ENCODE peak calls at places on chromosomes 11 and 22, in five cellular contexts. One of them, this sample, is unnamed.
A peak's percentile ranks its signal among the peaks of the same experiment; 100 is the strongest.

GRCh38 chr11:1339066-1339675 is 29.7 kb upstream of the TOLLIP start:
- DNase-seq in SK-N-SH: no peak
- DNase-seq in IMR-90: no peak
- DNase-seq in A549: no peak
- DNase-seq in K562: no peak
- DNase-seq in this sample: no peak

GRCh38 chr11:1756024-1756561 is 5.7 kb upstream of the IFITM10 start:
- DNase-seq in SK-N-SH: no peak
- DNase-seq in IMR-90: no peak
- DNase-seq in A549: no peak
- DNase-seq in K562: no peak
- DNase-seq in this sample: no peak

GRCh38 chr22:37545703-37546435 is 14.4 kb upstream of the CDC42EP1 start:
- DNase-seq in SK-N-SH: no peak
- DNase-seq in IMR-90: peak; percentile 90
- DNase-seq in A549: peak; percentile 79
- DNase-seq in K562: peak; percentile 57
- DNase-seq in this sample: no peak

GRCh38 chr11:120306519-120307242 is 18.4 kb upstream of the TLCD5 start:
- DNase-seq in SK-N-SH: no peak
- DNase-seq in IMR-90: peak; percentile 91
- DNase-seq in A549: peak; percentile 31
- DNase-seq in K562: peak; percentile 73
- DNase-seq in this sample: no peak

GRCh38 chr11:70661763-70662501 is 263.6 kb downstream of the CTTN start:
- DNase-seq in SK-N-SH: peak; percentile 92
- DNase-seq in IMR-90: peak; percentile 43
- DNase-seq in A549: no peak
- DNase-seq in K562: no peak
- DNase-seq in this sample: no peak

GRCh38 chr11:70501026-70501901 is 102.9 kb downstream of the CTTN start:
- DNase-seq in SK-N-SH: peak; percentile 84
- DNase-seq in IMR-90: no peak
- DNase-seq in A549: no peak
- DNase-seq in K562: no peak
- DNase-seq in this sample: no peak

GRCh38 chr11:6443269-6444003 is 2.6 kb upstream of the HPX start:
- DNase-seq in SK-N-SH: peak; percentile 78
- DNase-seq in IMR-90: peak; percentile 50
- DNase-seq in A549: peak; percentile 57
- DNase-seq in K562: peak; percentile 76
- DNase-seq in this sample: no peak

GRCh38 chr11:112627588-112628045 is 333.6 kb upstream of the NCAM1 start:
- DNase-seq in SK-N-SH: no peak
- DNase-seq in IMR-90: no peak
- DNase-seq in A549: no peak
- DNase-seq in K562: no peak
- DNase-seq in this sample: peak; percentile 83

GRCh38 chr11:88604255-88604654 is 266.7 kb upstream of the CTSC start:
- DNase-seq in SK-N-SH: no peak
- DNase-seq in IMR-90: peak; percentile 69
- DNase-seq in A549: no peak
- DNase-seq in K562: no peak
- DNase-seq in this sample: no peak

GRCh38 chr11:75341583-75341982 is 9.9 kb downstream of the ARRB1 start:
- DNase-seq in SK-N-SH: no peak
- DNase-seq in IMR-90: no peak
- DNase-seq in A549: no peak
- DNase-seq in K562: no peak
- DNase-seq in this sample: no peak

GRCh38 chr11:76823481-76824028 is 37.2 kb upstream of the ACER3 start:
- DNase-seq in SK-N-SH: no peak
- DNase-seq in IMR-90: peak; percentile 76
- DNase-seq in A549: peak; percentile 91
- DNase-seq in K562: peak; percentile 79
- DNase-seq in this sample: no peak

GRCh38 chr11:46285594-46286033 is 8.2 kb downstream of the CREB3L1 start:
- DNase-seq in SK-N-SH: no peak
- DNase-seq in IMR-90: peak; percentile 75
- DNase-seq in A549: no peak
- DNase-seq in K562: no peak
- DNase-seq in this sample: no peak

GRCh38 chr11:43537831-43538230 is 142.7 kb upstream of the HSD17B12 start:
- DNase-seq in SK-N-SH: no peak
- DNase-seq in IMR-90: no peak
- DNase-seq in A549: no peak
- DNase-seq in K562: no peak
- DNase-seq in this sample: no peak

GRCh38 chr11:6474806-6475500 is 1.2 kb upstream of the TRIM3 start:
- DNase-seq in SK-N-SH: no peak
- DNase-seq in IMR-90: peak; percentile 6
- DNase-seq in A549: no peak
- DNase-seq in K562: no peak
- DNase-seq in this sample: no peak

GRCh38 chr11:108160970-108161566 is 39.7 kb downstream of the ACAT1 start:
- DNase-seq in SK-N-SH: no peak
- DNase-seq in IMR-90: no peak
- DNase-seq in A549: no peak
- DNase-seq in K562: no peak
- DNase-seq in this sample: peak; percentile 36

GRCh38 chr11:2523821-2524391 is 79.1 kb downstream of the KCNQ1 start:
- DNase-seq in SK-N-SH: peak; percentile 19
- DNase-seq in IMR-90: no peak
- DNase-seq in A549: no peak
- DNase-seq in K562: no peak
- DNase-seq in this sample: no peak

GRCh38 chr11:37857726-37858125 is 1259.7 kb upstream of the RAG2 start:
- DNase-seq in SK-N-SH: no peak
- DNase-seq in IMR-90: no peak
- DNase-seq in A549: no peak
- DNase-seq in K562: peak; percentile 9
- DNase-seq in this sample: no peak

GRCh38 chr11:12286606-12287005 is 90.8 kb upstream of the PARVA start:
- DNase-seq in SK-N-SH: no peak
- DNase-seq in IMR-90: no peak
- DNase-seq in A549: no peak
- DNase-seq in K562: no peak
- DNase-seq in this sample: no peak

GRCh38 chr11:65791719-65792213 is 4.9 kb downstream of the OVOL1 start:
- DNase-seq in SK-N-SH: peak; percentile 33
- DNase-seq in IMR-90: no peak
- DNase-seq in A549: no peak
- DNase-seq in K562: no peak
- DNase-seq in this sample: peak; percentile 73

GRCh38 chr11:29734287-29734686 is 282.5 kb downstream of the KCNA4 start:
- DNase-seq in SK-N-SH: no peak
- DNase-seq in IMR-90: no peak
- DNase-seq in A549: no peak
- DNase-seq in K562: no peak
- DNase-seq in this sample: no peak

GRCh38 chr22:44648821-44649566 is 53.0 kb upstream of the PRR5 start:
- DNase-seq in SK-N-SH: peak; percentile 19
- DNase-seq in IMR-90: peak; percentile 98
- DNase-seq in A549: no peak
- DNase-seq in K562: no peak
- DNase-seq in this sample: no peak

GRCh38 chr11:450809-451451 is 851 bp downstream of the PTDSS2 start:
- DNase-seq in SK-N-SH: peak; percentile 69
- DNase-seq in IMR-90: peak; percentile 66
- DNase-seq in A549: peak; percentile 66
- DNase-seq in K562: peak; percentile 45
- DNase-seq in this sample: no peak

DNA sequence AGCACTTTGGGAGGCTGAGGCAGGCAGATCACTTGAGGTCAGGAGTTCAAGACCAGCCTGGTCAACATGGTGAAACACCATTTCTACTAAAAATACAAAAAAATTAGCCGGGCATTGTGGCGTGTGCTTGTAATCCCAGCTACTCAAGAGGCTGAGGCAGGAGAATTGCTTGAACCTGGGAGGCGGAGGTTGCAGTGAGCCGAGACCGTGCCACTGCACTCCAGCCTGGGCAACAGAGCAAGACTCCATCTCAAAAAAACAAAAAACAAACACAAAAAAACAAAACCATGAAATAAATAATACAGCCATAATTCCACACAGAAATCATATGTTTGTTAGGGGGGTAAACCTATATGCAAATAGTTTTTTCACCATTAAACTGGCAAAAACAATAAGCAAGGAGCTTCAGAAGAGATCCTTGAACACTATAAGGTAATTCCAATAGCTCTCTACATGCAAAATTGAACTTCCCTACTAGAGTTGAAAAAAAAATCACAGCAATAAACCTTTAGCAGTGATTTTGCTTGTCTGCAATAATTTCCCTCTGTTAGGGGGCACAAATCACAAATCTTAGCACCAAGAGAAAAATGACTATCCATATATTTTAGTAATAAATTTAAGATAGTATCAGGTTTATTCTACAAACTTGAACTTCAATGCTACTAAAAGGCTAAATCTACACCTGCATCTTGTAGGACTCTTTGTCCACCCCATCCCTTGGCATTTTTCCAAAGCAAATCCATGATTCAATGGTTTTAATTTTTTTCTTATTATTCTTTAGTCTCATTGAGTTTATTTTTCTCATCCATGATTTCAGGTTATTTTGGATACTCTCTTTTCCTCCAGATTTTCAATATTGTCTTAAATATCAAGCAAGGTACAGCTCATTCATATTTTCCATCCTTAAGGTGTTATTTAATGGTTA is 3.9 kb downstream of the CSTF3 start:
- DNase-seq in SK-N-SH: no peak
- DNase-seq in IMR-90: no peak
- DNase-seq in A549: no peak
- DNase-seq in K562: no peak
- DNase-seq in this sample: no peak
- TF ChIP-seq RCOR1 in SK-N-SH: no peak
- TF ChIP-seq RCOR1 in IMR-90: no peak
- TF ChIP-seq RCOR1 in A549: no peak
- TF ChIP-seq RCOR1 in K562: no peak
- TF ChIP-seq RCOR1 in this sample: no peak

GRCh38 chr11:134583397-134583990 is 171.5 kb upstream of the B3GAT1 start:
- DNase-seq in SK-N-SH: no peak
- DNase-seq in IMR-90: no peak
- DNase-seq in A549: no peak
- DNase-seq in K562: no peak
- DNase-seq in this sample: no peak

GRCh38 chr11:134586726-134587125 is 174.7 kb upstream of the B3GAT1 start:
- DNase-seq in SK-N-SH: no peak
- DNase-seq in IMR-90: no peak
- DNase-seq in A549: no peak
- DNase-seq in K562: no peak
- DNase-seq in this sample: no peak

GRCh38 chr11:134585666-134586285 is 173.7 kb upstream of the B3GAT1 start:
- DNase-seq in SK-N-SH: no peak
- DNase-seq in IMR-90: no peak
- DNase-seq in A549: no peak
- DNase-seq in K562: no peak
- DNase-seq in this sample: no peak

GRCh38 chr11:134584001-134584561 is 172.0 kb upstream of the B3GAT1 start:
- DNase-seq in SK-N-SH: peak; percentile 74
- DNase-seq in IMR-90: no peak
- DNase-seq in A549: no peak
- DNase-seq in K562: no peak
- DNase-seq in this sample: no peak

DNA sequence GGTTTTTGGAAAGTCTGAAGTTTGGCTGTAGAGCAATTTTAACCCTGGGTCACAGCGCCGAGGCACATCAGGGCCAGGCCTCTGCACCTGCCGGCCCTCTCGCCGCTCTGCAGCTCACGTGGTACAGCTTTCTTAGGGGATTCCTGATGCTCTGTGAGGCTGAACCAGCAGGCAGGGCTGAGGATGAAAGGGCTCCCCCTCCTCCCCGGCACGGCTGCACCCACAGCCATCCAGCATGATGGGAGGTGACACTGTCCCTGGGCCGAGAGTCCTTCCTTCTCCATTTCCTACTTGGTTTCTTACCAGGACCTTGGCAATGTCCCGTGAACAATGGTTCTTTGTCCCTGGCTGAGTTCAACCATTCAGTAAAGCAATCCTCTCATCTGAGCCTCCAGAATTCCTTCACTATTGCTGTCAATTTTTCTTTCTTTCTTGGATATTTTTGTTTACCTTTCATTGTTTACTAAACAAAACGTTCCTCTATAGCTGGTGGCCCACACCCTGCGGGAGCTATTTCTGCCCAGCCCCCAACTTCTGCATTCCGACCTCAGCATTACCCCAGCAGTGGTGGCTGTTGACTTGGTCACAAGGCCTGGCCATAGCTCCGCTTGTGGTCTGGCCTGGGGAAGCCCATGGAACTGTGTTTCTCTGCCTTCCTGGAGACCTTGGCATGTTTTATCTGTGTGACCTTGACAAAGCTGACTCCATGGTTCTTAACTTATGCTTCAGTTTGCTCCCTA is 172.8 kb upstream of the B3GAT1 start:
- DNase-seq in SK-N-SH: no peak
- DNase-seq in IMR-90: no peak
- DNase-seq in A549: no peak
- DNase-seq in K562: no peak
- DNase-seq in this sample: no peak
- TF ChIP-seq RCOR1 in SK-N-SH: no peak
- TF ChIP-seq RCOR1 in IMR-90: no peak
- TF ChIP-seq RCOR1 in A549: no peak
- TF ChIP-seq RCOR1 in K562: no peak
- TF ChIP-seq RCOR1 in this sample: no peak

DNA sequence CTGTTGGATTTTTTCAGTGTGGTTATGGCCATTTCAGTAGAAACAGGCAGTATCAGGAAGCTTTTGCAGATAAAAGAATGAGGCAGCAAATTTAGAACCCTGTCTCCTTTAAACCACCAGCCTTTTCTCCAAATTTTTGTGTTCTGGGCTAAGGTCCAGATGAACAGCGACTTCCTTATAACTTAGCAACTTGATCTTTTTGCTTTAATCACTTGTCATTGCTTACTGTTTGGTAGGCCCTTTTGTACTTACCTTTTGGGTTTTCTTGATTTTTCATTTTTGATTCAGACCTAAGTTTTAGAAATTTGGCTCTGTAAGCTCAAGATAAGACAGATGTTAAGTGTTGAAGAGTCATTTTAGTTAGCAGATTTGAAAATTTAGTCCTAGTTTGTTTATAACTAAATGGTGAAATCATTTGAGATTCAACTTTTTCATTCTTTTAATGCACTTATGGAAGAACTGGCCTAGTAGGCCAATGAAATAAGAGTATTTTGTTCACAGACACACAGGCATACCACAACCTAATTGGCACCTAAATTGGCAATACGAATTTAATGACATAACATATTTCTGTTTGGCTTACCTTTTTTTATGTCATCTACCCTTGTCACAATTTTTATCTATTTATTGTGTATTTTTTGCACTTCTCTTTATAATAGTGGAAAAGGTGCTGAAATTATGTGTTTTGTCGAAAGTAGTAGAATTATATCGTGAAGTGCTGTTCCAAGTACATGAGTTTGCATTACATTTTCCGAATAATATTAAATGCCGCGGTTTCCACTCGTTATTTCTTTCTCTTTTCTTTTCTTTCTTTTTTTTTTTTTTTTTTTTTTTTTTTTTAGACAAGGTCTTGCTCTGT is 2.1 kb downstream of the RTN3 start:
- DNase-seq in SK-N-SH: no peak
- DNase-seq in IMR-90: peak; percentile 53
- DNase-seq in A549: no peak
- DNase-seq in K562: no peak
- DNase-seq in this sample: no peak
- TF ChIP-seq RCOR1 in SK-N-SH: no peak
- TF ChIP-seq RCOR1 in IMR-90: no peak
- TF ChIP-seq RCOR1 in A549: no peak
- TF ChIP-seq RCOR1 in K562: no peak
- TF ChIP-seq RCOR1 in this sample: no peak

GRCh38 chr11:48028909-48029685 is 48.7 kb downstream of the PTPRJ start:
- DNase-seq in SK-N-SH: no peak
- DNase-seq in IMR-90: peak; percentile 26
- DNase-seq in A549: no peak
- DNase-seq in K562: no peak
- DNase-seq in this sample: no peak
- TF ChIP-seq RCOR1 in SK-N-SH: no peak
- TF ChIP-seq RCOR1 in IMR-90: no peak
- TF ChIP-seq RCOR1 in A549: no peak
- TF ChIP-seq RCOR1 in K562: no peak
- TF ChIP-seq RCOR1 in this sample: no peak